ENCODE peak calls at places on chromosomes 2 and 18, in five cellular contexts. O is testis, U is H54, T is sigmoid colon, A is breast epithelium. M is an unnamed sample.

GRCh38 chr2:21258082-21258481 is 134.3 kb downstream of the TDRD15 start:
- DNase-seq in O (no peak), U (no peak), T (no peak), A (no peak), M (no peak)

GRCh38 chr2:230944804-230945372 is 19.8 kb upstream of the GPR55 start:
- DNase-seq in O (no peak), U (no peak), T (no peak), A (no peak), M (no peak)

GRCh38 chr18:76699923-76700322 is 122.4 kb upstream of the ZNF236 start:
- DNase-seq in O (no peak), U (no peak), T (no peak), A (no peak), M (no peak)

GRCh38 chr18:31478688-31479087 is 19.3 kb upstream of the DSG2 start:
- DNase-seq in O (no peak), U (no peak), T (no peak), A (no peak), M (no peak)

GRCh38 chr2:239261796-239262475 is 138.9 kb downstream of the HDAC4 start:
- DNase-seq in O (no peak), U (no peak), T (peak), A (no peak), M (no peak)

GRCh38 chr18:39463986-39464385 is 1898.4 kb upstream of the CELF4 start:
- DNase-seq in O (no peak), U (no peak), T (no peak), A (no peak), M (no peak)

GRCh38 chr2:72893594-72894319 is 6.5 kb downstream of the SPR start:
- DNase-seq in O (peak), U (no peak), T (no peak), A (no peak), M (peak)

GRCh38 chr18:76660571-76661192 is 161.7 kb upstream of the ZNF236 start:
- DNase-seq in O (no peak), U (no peak), T (no peak), A (no peak), M (no peak)

GRCh38 chr2:101360229-101360628 is 27.1 kb downstream of the CREG2 start:
- DNase-seq in O (no peak), U (peak), T (no peak), A (no peak), M (no peak)

GRCh38 chr2:134253804-134254203 is at the start of gene MGAT5:
- DNase-seq in O (no peak), U (no peak), T (no peak), A (no peak), M (no peak)

GRCh38 chr2:134372141-134372540 is 118.3 kb downstream of the MGAT5 start:
- DNase-seq in O (no peak), U (no peak), T (no peak), A (no peak), M (no peak)

GRCh38 chr2:209208211-209208610 is 215.6 kb upstream of the MAP2 start:
- DNase-seq in O (peak), U (no peak), T (no peak), A (no peak), M (peak)

GRCh38 chr2:27085670-27086089 is 892 bp upstream of the KHK start:
- DNase-seq in O (peak), U (peak), T (peak), A (peak), M (peak)

GRCh38 chr2:85697716-85698115 is 3.6 kb downstream of the GNLY start:
- DNase-seq in O (no peak), U (no peak), T (no peak), A (no peak), M (no peak)

GRCh38 chr2:136127356-136127755 is 9.4 kb upstream of the CXCR4 start:
- DNase-seq in O (no peak), U (no peak), T (no peak), A (no peak), M (no peak)

GRCh38 chr2:85998071-85998991 is 107.4 kb downstream of the POLR1A start:
- DNase-seq in O (peak), U (no peak), T (peak), A (no peak), M (no peak)

GRCh38 chr2:151423760-151424159 is 14.1 kb downstream of the RIF1 start:
- DNase-seq in O (no peak), U (no peak), T (no peak), A (no peak), M (no peak)

GRCh38 chr2:233063269-233063975 is 3.3 kb downstream of the INPP5D start:
- DNase-seq in O (peak), U (no peak), T (peak), A (no peak), M (peak)

GRCh38 chr2:161796192-161796591 is 172.0 kb downstream of the SLC4A10 start:
- DNase-seq in O (peak), U (no peak), T (no peak), A (no peak), M (no peak)

GRCh38 chr18:48007381-48007780 is 76.9 kb upstream of the SMAD2 start:
- DNase-seq in O (no peak), U (no peak), T (no peak), A (no peak), M (no peak)
- TF ChIP-seq POLR2A in O (no peak), U (no peak), T (no peak), A (no peak), M (no peak)

GRCh38 chr18:59898093-59898492 is 1.7 kb upstream of the PMAIP1 start:
- DNase-seq in O (no peak), U (no peak), T (no peak), A (no peak), M (no peak)

GRCh38 chr18:59902180-59902992 is 2.6 kb downstream of the PMAIP1 start:
- DNase-seq in O (no peak), U (no peak), T (no peak), A (no peak), M (peak)

GRCh38 chr18:59898609-59899297 is 1.0 kb upstream of the PMAIP1 start:
- DNase-seq in O (no peak), U (no peak), T (no peak), A (no peak), M (no peak)

GRCh38 chr18:59899298-59900221 is at the start of gene PMAIP1:
- DNase-seq in O (peak), U (peak), T (peak), A (peak), M (peak)

DNA sequence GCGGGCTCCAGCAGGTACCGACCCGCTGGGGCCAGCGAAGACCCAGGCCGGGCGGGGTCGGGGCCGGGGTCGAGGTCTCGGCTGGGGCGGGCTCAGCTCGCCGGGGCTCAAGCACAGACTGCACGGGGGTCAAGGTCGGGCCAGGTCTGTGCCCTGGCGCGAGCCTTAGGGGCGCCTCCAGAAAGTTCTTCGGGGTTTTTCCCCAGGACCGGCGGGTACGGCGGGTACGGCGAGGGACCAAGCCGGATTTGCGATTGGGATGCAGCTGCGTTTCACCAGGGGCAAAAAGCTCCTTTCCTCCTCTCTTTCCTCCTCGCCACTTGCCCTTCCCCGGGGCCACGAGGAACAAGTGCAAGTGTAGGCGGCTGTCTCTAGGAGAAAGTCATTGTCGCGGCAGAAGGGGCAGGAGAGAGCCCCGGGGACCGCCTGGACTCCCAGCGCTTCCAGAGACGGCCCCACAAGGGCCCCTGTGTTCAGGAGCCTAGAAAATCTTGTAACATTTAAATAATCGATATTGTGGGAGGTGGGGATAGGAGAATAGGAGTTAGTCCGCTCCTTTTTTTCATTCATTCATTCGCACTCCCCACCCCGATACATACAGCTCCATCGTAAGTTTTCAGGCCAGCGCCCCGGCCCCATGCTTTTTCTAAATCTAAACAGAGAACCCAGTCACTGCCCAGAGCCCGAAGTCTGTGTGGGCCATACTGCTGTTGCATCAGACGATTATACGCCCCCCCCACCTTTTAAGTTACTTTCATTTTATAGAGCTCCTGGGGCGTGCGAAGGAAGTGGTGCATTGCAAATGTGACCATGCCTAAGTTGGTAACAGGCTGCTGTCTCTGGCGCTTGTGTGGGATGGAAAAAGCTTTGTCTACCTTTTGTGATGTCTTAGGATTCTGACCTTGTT is 679 bp downstream of the PMAIP1 start:
- DNase-seq in O (peak), U (no peak), T (no peak), A (peak), M (peak)
- TF ChIP-seq POLR2A in O (no peak), U (no peak), T (no peak), A (no peak), M (peak)

DNA sequence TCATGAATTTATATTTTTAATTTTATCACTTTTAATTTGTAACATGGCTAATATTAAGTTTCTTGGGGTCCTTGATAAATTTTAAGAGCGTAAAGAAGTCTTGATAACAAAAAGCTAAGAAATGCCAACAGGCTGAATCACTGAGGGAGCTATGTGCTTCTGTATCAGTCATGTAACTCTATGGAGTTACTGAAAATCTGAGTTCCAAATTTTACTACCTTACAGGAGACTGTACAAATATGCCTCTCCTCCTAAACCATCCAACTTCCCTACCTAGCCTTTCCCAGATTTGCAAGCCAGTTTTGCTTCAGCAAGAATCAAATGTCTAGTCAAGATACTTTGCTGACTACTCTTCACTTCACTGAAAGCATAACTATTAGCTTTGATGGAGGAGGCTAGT is 35.7 kb downstream of the FEZ2 start:
- DNase-seq in O (no peak), U (no peak), T (no peak), A (no peak), M (no peak)
- TF ChIP-seq POLR2A in O (no peak), U (no peak), T (no peak), A (no peak), M (no peak)

GRCh38 chr2:42128731-42129486 is 40.2 kb upstream of the EML4 start:
- DNase-seq in O (no peak), U (no peak), T (no peak), A (no peak), M (no peak)

GRCh38 chr2:42125887-42126594 is 43.1 kb upstream of the EML4 start:
- DNase-seq in O (no peak), U (no peak), T (no peak), A (no peak), M (peak)

GRCh38 chr2:42129487-42129852 is 39.7 kb upstream of the EML4 start:
- DNase-seq in O (no peak), U (no peak), T (no peak), A (no peak), M (no peak)

GRCh38 chr2:42129947-42130346 is 39.2 kb upstream of the EML4 start:
- DNase-seq in O (no peak), U (no peak), T (no peak), A (no peak), M (no peak)

GRCh38 chr2:42127425-42128424 is 41.4 kb upstream of the EML4 start:
- DNase-seq in O (no peak), U (no peak), T (no peak), A (no peak), M (no peak)
- TF ChIP-seq POLR2A in O (no peak), U (no peak), T (no peak), A (no peak), M (no peak)

GRCh38 chr2:174248187-174248997 is at the start of gene OLA1:
- DNase-seq in O (peak), U (peak), T (peak), A (peak), M (peak)
- TF ChIP-seq POLR2A in O (peak), U (peak), T (no peak), A (peak), M (peak)

GRCh38 chr2:26033270-26033768 is 565 bp upstream of the RAB10 start:
- DNase-seq in O (peak), U (peak), T (no peak), A (peak), M (peak)

GRCh38 chr2:26039603-26040367 is 5.9 kb downstream of the RAB10 start:
- DNase-seq in O (no peak), U (no peak), T (no peak), A (no peak), M (peak)

GRCh38 chr2:26035110-26035728 is 1.3 kb downstream of the RAB10 start:
- DNase-seq in O (peak), U (no peak), T (no peak), A (no peak), M (peak)

GRCh38 chr2:26034597-26035067 is 748 bp downstream of the RAB10 start:
- DNase-seq in O (no peak), U (no peak), T (no peak), A (no peak), M (peak)

GRCh38 chr2:26033769-26034596 is at the start of gene RAB10:
- DNase-seq in O (peak), U (peak), T (peak), A (peak), M (peak)
- TF ChIP-seq POLR2A in O (peak), U (peak), T (peak), A (peak), M (peak)

GRCh38 chr18:8617907-8618306 is 8.7 kb downstream of the RAB12 start:
- DNase-seq in O (no peak), U (no peak), T (no peak), A (no peak), M (no peak)
- TF ChIP-seq POLR2A in O (no peak), U (no peak), T (no peak), A (no peak), M (no peak)

DNA sequence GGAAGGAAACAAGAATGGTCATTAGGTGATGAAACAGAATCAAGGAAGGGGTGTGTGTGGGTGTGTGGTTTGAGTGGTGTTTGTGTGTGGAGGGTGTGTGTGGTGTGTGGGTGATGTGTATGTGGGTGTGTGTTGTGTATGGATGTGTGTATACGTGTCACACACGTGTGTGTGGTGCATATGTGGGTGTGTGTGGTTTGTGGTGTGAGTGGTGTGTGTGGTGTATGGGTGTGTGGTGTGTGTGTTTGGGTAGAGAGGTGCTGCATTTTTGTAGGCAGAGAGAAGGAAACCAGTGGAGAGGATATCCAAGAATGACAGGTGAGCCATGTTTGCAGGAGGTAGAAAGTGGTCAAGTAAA is 1.1 kb upstream of the CEP192 start:
- DNase-seq in O (no peak), U (no peak), T (no peak), A (no peak), M (peak)
- TF ChIP-seq POLR2A in O (no peak), U (no peak), T (no peak), A (no peak), M (no peak)

DNA sequence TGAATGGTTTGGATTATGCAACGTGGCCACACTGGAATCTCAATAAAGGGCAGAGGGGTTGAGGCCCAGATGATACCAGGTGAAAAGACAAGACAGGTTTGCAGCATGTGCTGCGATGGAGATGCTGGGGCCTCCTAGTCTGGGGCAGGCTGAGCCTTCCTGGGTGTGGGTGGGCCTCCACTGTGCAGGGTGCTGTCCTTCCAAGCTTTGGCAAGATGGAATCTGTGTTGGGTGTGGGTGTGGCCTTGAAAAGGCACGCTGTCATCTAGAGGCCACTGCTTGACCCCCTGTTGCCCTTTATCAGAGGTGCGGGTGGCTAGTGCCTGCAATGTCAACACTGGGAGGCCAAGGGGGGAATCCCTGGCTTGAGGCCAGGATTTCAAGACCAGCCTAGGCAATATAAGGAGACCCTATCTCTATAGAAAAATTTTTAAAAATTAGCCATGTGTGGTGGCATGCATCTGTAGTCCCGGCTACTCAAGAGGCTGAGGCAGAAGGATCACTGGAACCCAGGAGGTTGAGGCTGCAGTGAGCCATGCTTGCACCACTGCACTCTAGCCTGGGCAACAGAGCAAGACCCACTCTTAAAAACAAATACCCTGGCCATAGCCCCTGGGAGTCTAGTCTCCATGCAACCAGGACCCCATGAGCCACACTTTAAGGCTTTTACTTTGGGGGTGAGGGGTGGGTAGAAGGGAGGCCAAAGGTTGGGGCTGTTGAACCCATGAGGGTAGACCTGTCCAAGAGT is 13.8 kb downstream of the RRM2 start:
- DNase-seq in O (no peak), U (no peak), T (peak), A (no peak), M (peak)
- TF ChIP-seq POLR2A in O (no peak), U (peak), T (no peak), A (no peak), M (no peak)

GRCh38 chr2:70301344-70302194 is at the start of gene FAM136A:
- DNase-seq in O (peak), U (peak), T (peak), A (peak), M (peak)
- TF ChIP-seq POLR2A in O (no peak), U (peak), T (no peak), A (no peak), M (peak)

M was measured in erythroblast.